ENCODE peak calls at places on chromosome 9, in four cellular contexts. L is left ventricle myocardium inferior, W is type B pancreatic cell, Z is tibial artery. C is an unnamed sample.

GRCh38 chr9:129823163-129823933 is 588 bp downstream of the TOR1A start:
- DNase-seq in W (no peak), L (no peak), Z (no peak), C (no peak)

GRCh38 chr9:72903103-72903502 is 49.8 kb downstream of the ALDH1A1 start:
- DNase-seq in Z (no peak), W (no peak), L (no peak), C (no peak)

GRCh38 chr9:106976772-106977171 is 113.8 kb downstream of the ZNF462 start:
- DNase-seq in Z (no peak), L (no peak), W (no peak), C (no peak)

GRCh38 chr9:12538842-12539584 is 154.2 kb upstream of the TYRP1 start:
- DNase-seq in W (no peak), Z (no peak), L (no peak), C (no peak)

GRCh38 chr9:129191234-129191633 is 13.2 kb upstream of the IER5L start:
- DNase-seq in L (no peak), Z (no peak), W (no peak), C (no peak)

GRCh38 chr9:77820293-77820954 is 172.3 kb upstream of the GNA14 start:
- DNase-seq in W (no peak), Z (no peak), L (no peak), C (no peak)

GRCh38 chr9:107136296-107136695 is 146.8 kb upstream of the RAD23B start:
- DNase-seq in W (no peak), L (no peak), Z (no peak), C (no peak)

GRCh38 chr9:117574099-117574498 is 130.1 kb upstream of the TLR4 start:
- DNase-seq in L (no peak), Z (no peak), W (no peak), C (no peak)

GRCh38 chr9:14616188-14616982 is 76.8 kb downstream of the ZDHHC21 start:
- DNase-seq in W (no peak), Z (no peak), L (no peak), C (no peak)

GRCh38 chr9:18405240-18405639 is 68.7 kb upstream of the ADAMTSL1 start:
- DNase-seq in Z (no peak), L (no peak), W (no peak), C (no peak)

GRCh38 chr9:27645166-27645840 is 72.0 kb upstream of the C9orf72 start:
- DNase-seq in Z (no peak), L (no peak), W (no peak), C (no peak)

GRCh38 chr9:134741846-134742245 is 100.2 kb downstream of the COL5A1 start:
- DNase-seq in W (no peak), Z (no peak), L (no peak), C (no peak)

GRCh38 chr9:134740071-134740470 is 98.5 kb downstream of the COL5A1 start:
- DNase-seq in W (no peak), L (no peak), Z (no peak), C (no peak)

GRCh38 chr9:134744542-134745295 is 103.1 kb downstream of the COL5A1 start:
- DNase-seq in W (no peak), Z (no peak), L (no peak), C (no peak)

GRCh38 chr9:134739660-134739968 is 98.0 kb downstream of the COL5A1 start:
- DNase-seq in Z (no peak), L (no peak), W (no peak), C (no peak)

GRCh38 chr9:134742822-134743221 is 101.2 kb downstream of the COL5A1 start:
- DNase-seq in Z (no peak), W (no peak), L (no peak), C (no peak)
- TF ChIP-seq CTCF in Z (no peak), W (no peak), L (no peak), C (no peak)

GRCh38 chr9:132645711-132646110 is 24.1 kb downstream of the DDX31 start:
- DNase-seq in Z (no peak), W (no peak), L (no peak), C (no peak)

GRCh38 chr9:132645306-132645705 is 24.5 kb downstream of the DDX31 start:
- DNase-seq in Z (no peak), W (no peak), L (no peak), C (no peak)

GRCh38 chr9:132641216-132641615 is 28.6 kb downstream of the DDX31 start:
- DNase-seq in W (no peak), L (no peak), Z (no peak), C (no peak)

GRCh38 chr9:132646726-132647125 is 23.1 kb downstream of the DDX31 start:
- DNase-seq in Z (no peak), W (no peak), L (no peak), C (no peak)

GRCh38 chr9:132644251-132644650 is 25.5 kb downstream of the DDX31 start:
- DNase-seq in Z (no peak), W (no peak), L (no peak), C (no peak)
- TF ChIP-seq CTCF in Z (no peak), W (peak), L (no peak), C (no peak)

GRCh38 chr9:71519098-71519497 is 249.2 kb downstream of the CEMIP2 start:
- DNase-seq in W (no peak), Z (no peak), L (no peak), C (no peak)
- TF ChIP-seq CTCF in W (no peak), Z (no peak), L (no peak), C (no peak)

GRCh38 chr9:134526798-134527492 is 114.7 kb upstream of the COL5A1 start:
- DNase-seq in L (no peak), Z (no peak), W (no peak), C (no peak)

GRCh38 chr9:134525070-134525815 is 116.4 kb upstream of the COL5A1 start:
- DNase-seq in Z (no peak), W (no peak), L (no peak), C (no peak)

GRCh38 chr9:134522976-134523375 is 118.6 kb upstream of the COL5A1 start:
- DNase-seq in Z (no peak), W (no peak), L (no peak), C (no peak)

GRCh38 chr9:134522502-134522848 is 119.1 kb upstream of the COL5A1 start:
- DNase-seq in W (no peak), L (no peak), Z (no peak), C (no peak)

GRCh38 chr9:134525841-134526797 is 115.5 kb upstream of the COL5A1 start:
- DNase-seq in W (peak), Z (peak), L (peak), C (no peak)
- TF ChIP-seq CTCF in W (no peak), Z (no peak), L (no peak), C (no peak)

GRCh38 chr9:21993007-21993406 is 1.2 kb downstream of the CDKN2A start:
- DNase-seq in W (no peak), Z (no peak), L (no peak), C (no peak)

GRCh38 chr9:21994996-21995651 is 533 bp downstream of the CDKN2B-AS1 start:
- DNase-seq in W (no peak), L (peak), Z (peak), C (peak)

GRCh38 chr9:21995652-21996275 is 1.2 kb downstream of the CDKN2B-AS1 start:
- DNase-seq in W (no peak), L (peak), Z (peak), C (no peak)

GRCh38 chr9:21993893-21994525 is at the start of gene CDKN2A:
- DNase-seq in Z (no peak), W (no peak), L (no peak), C (no peak)

GRCh38 chr9:21994526-21994995 is at the start of gene CDKN2B-AS1:
- DNase-seq in W (no peak), Z (no peak), L (no peak), C (peak)
- TF ChIP-seq CTCF in W (no peak), Z (no peak), L (no peak), C (peak)

GRCh38 chr9:20271107-20271506 is 351.2 kb downstream of the MLLT3 start:
- DNase-seq in Z (no peak), L (no peak), W (no peak), C (no peak)

GRCh38 chr9:20269620-20270019 is 352.7 kb downstream of the MLLT3 start:
- DNase-seq in W (no peak), L (no peak), Z (no peak), C (no peak)

GRCh38 chr9:20270176-20270575 is 352.1 kb downstream of the MLLT3 start:
- DNase-seq in L (no peak), W (no peak), Z (no peak), C (no peak)

GRCh38 chr9:20276762-20277161 is 345.5 kb downstream of the MLLT3 start:
- DNase-seq in L (no peak), Z (no peak), W (no peak), C (no peak)

GRCh38 chr9:20271723-20272122 is 350.6 kb downstream of the MLLT3 start:
- DNase-seq in W (no peak), L (no peak), Z (no peak), C (no peak)
- TF ChIP-seq CTCF in W (peak), L (no peak), Z (no peak), C (peak)

DNA sequence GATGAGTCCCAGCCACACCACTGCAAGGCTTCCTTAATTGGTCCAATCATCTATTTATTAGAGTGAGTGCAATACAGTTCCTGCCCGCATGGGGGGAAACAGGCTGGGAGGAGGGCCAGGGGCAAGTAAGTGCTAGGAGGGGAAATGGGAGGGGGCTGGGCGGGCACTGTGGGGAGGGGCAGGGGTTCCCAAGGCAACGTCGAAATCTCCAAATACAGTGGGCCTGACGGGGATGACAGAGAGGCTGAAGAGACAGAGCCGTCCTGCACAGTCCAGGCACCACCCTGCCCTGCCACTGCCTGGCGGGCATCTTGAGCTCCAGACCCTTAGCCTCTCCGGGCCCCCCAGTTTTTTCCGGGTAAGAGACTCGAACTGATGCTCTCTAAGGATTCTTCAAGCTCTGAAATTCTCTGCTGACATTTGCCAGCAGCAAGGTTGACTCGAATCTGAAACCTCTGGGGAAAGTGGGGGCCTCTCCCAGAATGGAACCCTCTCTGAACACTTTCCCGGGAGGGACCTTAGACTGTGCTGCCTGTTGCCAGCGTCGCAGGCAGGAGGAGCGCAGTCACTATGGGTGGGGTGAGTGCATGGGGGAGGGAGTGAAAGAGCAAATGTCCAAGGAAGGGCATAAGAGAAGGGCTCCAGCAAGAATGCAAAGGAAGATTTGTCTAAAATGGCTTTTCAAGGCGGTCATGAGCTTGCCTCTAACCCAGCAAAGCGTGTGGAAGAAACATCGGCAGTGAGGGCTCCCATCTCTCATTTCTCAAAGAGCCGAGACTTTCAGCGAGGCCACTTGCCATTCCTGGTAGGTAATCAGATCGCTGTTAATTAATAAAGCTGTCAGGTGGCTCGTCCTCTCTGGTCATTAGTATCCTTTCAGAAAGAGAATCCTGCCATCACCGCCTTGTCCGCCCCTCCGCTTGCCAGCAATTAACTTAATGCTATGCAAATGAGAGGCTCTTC is 98.9 kb downstream of the GTF3C4 start:
- DNase-seq in L (peak), W (peak), Z (peak), C (peak)
- TF ChIP-seq CTCF in L (peak), W (peak), Z (peak), C (peak)

GRCh38 chr9:98365227-98365669 is 109.8 kb upstream of the TBC1D2 start:
- DNase-seq in L (no peak), Z (no peak), W (peak), C (no peak)
- TF ChIP-seq CTCF in L (peak), Z (no peak), W (peak), C (peak)

DNA sequence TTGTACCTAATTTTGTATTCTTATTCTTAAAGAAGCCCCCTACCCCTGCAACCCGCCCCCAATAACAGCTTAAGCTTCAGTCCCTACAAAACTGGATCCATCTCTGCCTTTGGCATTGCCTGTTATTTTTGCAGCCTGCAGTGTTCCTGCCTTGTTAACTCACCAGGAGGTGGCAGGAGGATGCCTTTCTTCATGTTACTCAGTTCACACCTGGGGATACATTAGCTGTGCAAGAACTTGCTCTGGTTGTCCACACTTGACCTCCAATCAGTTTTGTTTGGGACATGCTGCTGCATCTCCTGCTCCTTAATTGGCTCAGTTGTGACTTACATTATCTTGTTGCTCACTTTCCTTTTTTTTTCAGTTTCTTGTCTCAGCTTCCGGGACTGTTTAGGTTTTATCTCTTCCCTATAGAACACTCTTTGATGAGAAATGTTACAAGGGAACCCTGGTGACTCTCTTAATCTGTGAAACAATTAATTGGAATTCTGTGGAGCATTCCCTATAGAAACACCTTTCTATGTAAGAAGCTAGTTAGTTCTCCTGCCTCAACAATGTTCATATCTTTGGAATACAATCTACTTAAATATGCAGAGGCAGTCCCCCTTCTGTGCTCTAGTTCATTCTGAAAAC is 467.7 kb upstream of the ACO1 start:
- DNase-seq in W (no peak), L (no peak), Z (no peak), C (no peak)
- TF ChIP-seq CTCF in W (peak), L (no peak), Z (no peak), C (no peak)

GRCh38 chr9:87853289-87853688 is 29.4 kb upstream of the SPATA31E1 start:
- DNase-seq in L (no peak), Z (no peak), W (no peak), C (no peak)

GRCh38 chr9:87853843-87854242 is 28.8 kb upstream of the SPATA31E1 start:
- DNase-seq in W (no peak), Z (no peak), L (no peak), C (no peak)

GRCh38 chr9:87857141-87857947 is 25.3 kb upstream of the SPATA31E1 start:
- DNase-seq in W (no peak), Z (no peak), L (no peak), C (no peak)

GRCh38 chr9:87854563-87854962 is 28.1 kb upstream of the SPATA31E1 start:
- DNase-seq in W (no peak), Z (no peak), L (no peak), C (no peak)

DNA sequence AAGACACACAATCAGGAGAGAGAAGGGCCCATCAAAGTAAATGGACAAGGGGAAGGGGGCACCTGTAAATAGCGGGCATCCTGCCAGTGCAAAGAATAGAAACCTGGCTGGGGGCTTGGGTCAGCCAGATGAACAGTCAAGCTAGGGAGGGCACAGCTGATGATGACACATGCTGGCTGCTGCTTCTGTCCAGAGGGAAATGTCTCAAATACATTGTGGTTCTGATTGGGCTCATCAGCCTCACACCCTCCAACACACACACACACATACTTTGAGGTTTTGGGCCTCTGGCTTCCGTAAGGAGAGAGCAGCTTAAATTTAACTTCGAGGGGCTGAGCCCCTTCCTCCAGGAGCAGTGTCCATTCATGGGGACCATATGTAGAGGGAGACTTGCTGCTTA is 27.6 kb upstream of the SPATA31E1 start:
- DNase-seq in L (no peak), Z (no peak), W (no peak), C (no peak)
- TF ChIP-seq CTCF in L (no peak), Z (no peak), W (no peak), C (no peak)

C was measured in osteocyte.